ENCODE peak calls at places on chromosomes 12 and 14, in six cellular contexts. One of them, this sample, is unnamed.

GRCh38 chr14:93009471-93010117 is 86.6 kb downstream of the CHGA start:
- DNase-seq in A172: no peak
- DNase-seq in BE2C: peak; percentile 82
- DNase-seq in stimulated activated CD8-positive, alpha-beta memory T cell treated with anti-CD3 and anti-CD28 coated beads, Interleukin-15, amount 100 ng/mL, for 4 hours: no peak
- DNase-seq in activated T-cell treated with anti-CD3 and anti-CD28 coated beads for 1 hour: no peak
- DNase-seq in HS-27A: no peak
- DNase-seq in this sample: no peak

GRCh38 chr12:117874842-117875434 is 93.9 kb downstream of the KSR2 start:
- DNase-seq in HS-27A: no peak
- DNase-seq in stimulated activated CD8-positive, alpha-beta memory T cell treated with anti-CD3 and anti-CD28 coated beads, Interleukin-15, amount 100 ng/mL, for 4 hours: no peak
- DNase-seq in A172: peak; percentile 47
- DNase-seq in BE2C: peak; percentile 77
- DNase-seq in activated T-cell treated with anti-CD3 and anti-CD28 coated beads for 1 hour: peak; percentile 41
- DNase-seq in this sample: peak; percentile 53

GRCh38 chr12:47991592-47991991 is 12.7 kb downstream of the COL2A1 start:
- DNase-seq in activated T-cell treated with anti-CD3 and anti-CD28 coated beads for 1 hour: no peak
- DNase-seq in A172: no peak
- DNase-seq in HS-27A: no peak
- DNase-seq in BE2C: no peak
- DNase-seq in stimulated activated CD8-positive, alpha-beta memory T cell treated with anti-CD3 and anti-CD28 coated beads, Interleukin-15, amount 100 ng/mL, for 4 hours: no peak
- DNase-seq in this sample: no peak

GRCh38 chr12:106417926-106418910 is 60.7 kb downstream of the POLR3B start:
- DNase-seq in activated T-cell treated with anti-CD3 and anti-CD28 coated beads for 1 hour: no peak
- DNase-seq in BE2C: no peak
- DNase-seq in HS-27A: peak; percentile 51
- DNase-seq in stimulated activated CD8-positive, alpha-beta memory T cell treated with anti-CD3 and anti-CD28 coated beads, Interleukin-15, amount 100 ng/mL, for 4 hours: no peak
- DNase-seq in A172: peak; percentile 77
- DNase-seq in this sample: peak; percentile 35

GRCh38 chr14:54503476-54503875 is 6.2 kb upstream of the CGRRF1 start:
- DNase-seq in activated T-cell treated with anti-CD3 and anti-CD28 coated beads for 1 hour: no peak
- DNase-seq in stimulated activated CD8-positive, alpha-beta memory T cell treated with anti-CD3 and anti-CD28 coated beads, Interleukin-15, amount 100 ng/mL, for 4 hours: no peak
- DNase-seq in HS-27A: no peak
- DNase-seq in A172: no peak
- DNase-seq in BE2C: no peak
- DNase-seq in this sample: peak; percentile 46

GRCh38 chr12:122489038-122489437 is 11.7 kb downstream of the ZCCHC8 start:
- DNase-seq in BE2C: no peak
- DNase-seq in stimulated activated CD8-positive, alpha-beta memory T cell treated with anti-CD3 and anti-CD28 coated beads, Interleukin-15, amount 100 ng/mL, for 4 hours: no peak
- DNase-seq in HS-27A: no peak
- DNase-seq in activated T-cell treated with anti-CD3 and anti-CD28 coated beads for 1 hour: no peak
- DNase-seq in A172: no peak
- DNase-seq in this sample: no peak

GRCh38 chr12:67449591-67450052 is 180.5 kb downstream of the CAND1 start:
- DNase-seq in BE2C: no peak
- DNase-seq in A172: no peak
- DNase-seq in activated T-cell treated with anti-CD3 and anti-CD28 coated beads for 1 hour: no peak
- DNase-seq in HS-27A: no peak
- DNase-seq in stimulated activated CD8-positive, alpha-beta memory T cell treated with anti-CD3 and anti-CD28 coated beads, Interleukin-15, amount 100 ng/mL, for 4 hours: no peak
- DNase-seq in this sample: no peak

GRCh38 chr14:85421166-85421877 is 108.6 kb upstream of the FLRT2 start:
- DNase-seq in HS-27A: no peak
- DNase-seq in stimulated activated CD8-positive, alpha-beta memory T cell treated with anti-CD3 and anti-CD28 coated beads, Interleukin-15, amount 100 ng/mL, for 4 hours: no peak
- DNase-seq in activated T-cell treated with anti-CD3 and anti-CD28 coated beads for 1 hour: no peak
- DNase-seq in BE2C: no peak
- DNase-seq in A172: peak; percentile 47
- DNase-seq in this sample: peak; percentile 66

GRCh38 chr14:51889851-51890250 is 29.4 kb downstream of the GNG2 start:
- DNase-seq in A172: peak; percentile 16
- DNase-seq in HS-27A: no peak
- DNase-seq in activated T-cell treated with anti-CD3 and anti-CD28 coated beads for 1 hour: no peak
- DNase-seq in stimulated activated CD8-positive, alpha-beta memory T cell treated with anti-CD3 and anti-CD28 coated beads, Interleukin-15, amount 100 ng/mL, for 4 hours: no peak
- DNase-seq in BE2C: no peak
- DNase-seq in this sample: no peak

GRCh38 chr14:91883770-91884169 is 16.4 kb upstream of the TC2N start:
- DNase-seq in stimulated activated CD8-positive, alpha-beta memory T cell treated with anti-CD3 and anti-CD28 coated beads, Interleukin-15, amount 100 ng/mL, for 4 hours: no peak
- DNase-seq in activated T-cell treated with anti-CD3 and anti-CD28 coated beads for 1 hour: no peak
- DNase-seq in HS-27A: no peak
- DNase-seq in A172: no peak
- DNase-seq in BE2C: no peak
- DNase-seq in this sample: no peak

GRCh38 chr14:104429291-104429861 is 150.2 kb upstream of the C14orf180 start:
- DNase-seq in activated T-cell treated with anti-CD3 and anti-CD28 coated beads for 1 hour: no peak
- DNase-seq in stimulated activated CD8-positive, alpha-beta memory T cell treated with anti-CD3 and anti-CD28 coated beads, Interleukin-15, amount 100 ng/mL, for 4 hours: no peak
- DNase-seq in HS-27A: no peak
- DNase-seq in A172: no peak
- DNase-seq in BE2C: peak; percentile 22
- DNase-seq in this sample: no peak

This sample was measured in brain microvascular endothelial cell.